ENCODE peak calls at places on chromosomes 12 and 14, in eight cellular contexts. Z is HFFc6, T is heart right ventricle, K is psoas muscle, X is WTC11, D is foreskin fibroblast, A is lower leg skin, I is BE2C. M is an unnamed sample.

GRCh38 chr12:72271741-72272661 is at the start of gene TRHDE:
- DNase-seq in D (peak), T (peak), I (peak), X (peak), K (peak), Z (peak), A (no peak), M (no peak)

GRCh38 chr14:71380271-71380670 is 473.0 kb downstream of the PCNX1 start:
- DNase-seq in X (no peak), T (no peak), A (no peak), K (no peak), D (no peak), Z (peak), I (no peak), M (no peak)

GRCh38 chr14:65252471-65253255 is 150.3 kb upstream of the MAX start:
- DNase-seq in T (no peak), K (no peak), A (peak), D (no peak), Z (peak), X (no peak), I (no peak), M (no peak)

GRCh38 chr14:69014829-69015259 is 35.7 kb upstream of the ACTN1 start:
- DNase-seq in Z (peak), T (no peak), A (no peak), D (no peak), K (no peak), X (no peak), I (no peak), M (no peak)

GRCh38 chr14:96164861-96165490 is 39.7 kb upstream of the BDKRB2 start:
- DNase-seq in T (no peak), A (peak), X (no peak), D (no peak), I (no peak), Z (no peak), K (no peak), M (no peak)

GRCh38 chr14:21185506-21185905 is 29.6 kb upstream of the OR5AU1 start:
- DNase-seq in K (no peak), A (no peak), T (no peak), Z (no peak), I (no peak), X (no peak), D (no peak), M (no peak)

GRCh38 chr12:52280319-52280795 is 5.9 kb downstream of the KRT86 start:
- DNase-seq in A (peak), K (peak), D (peak), Z (peak), T (no peak), I (no peak), X (no peak), M (peak)

GRCh38 chr12:117472983-117473382 is 111.6 kb upstream of the NOS1 start:
- DNase-seq in K (no peak), I (peak), A (no peak), T (no peak), D (no peak), Z (no peak), X (peak), M (no peak)

GRCh38 chr12:85920324-85920947 is 46.3 kb downstream of the NTS start:
- DNase-seq in I (no peak), A (no peak), T (no peak), Z (peak), X (no peak), K (no peak), D (no peak), M (no peak)

GRCh38 chr14:56963381-56963780 is 153.1 kb upstream of the OTX2 start:
- DNase-seq in A (no peak), T (no peak), I (no peak), K (no peak), Z (no peak), D (no peak), X (no peak), M (no peak)

GRCh38 chr12:16523570-16524331 is 82.2 kb downstream of the LMO3 start:
- DNase-seq in D (no peak), X (no peak), I (no peak), A (no peak), T (no peak), K (no peak), Z (no peak), M (no peak)

GRCh38 chr14:41297961-41298690 is 308.6 kb upstream of the LRFN5 start:
- DNase-seq in A (no peak), D (no peak), I (no peak), K (no peak), Z (no peak), X (no peak), T (no peak), M (no peak)

GRCh38 chr12:50297027-50297426 is 13.7 kb upstream of the LIMA1 start:
- DNase-seq in D (no peak), A (no peak), X (no peak), K (no peak), Z (no peak), I (no peak), T (no peak), M (no peak)

GRCh38 chr12:51884676-51885229 is 3.1 kb upstream of the ANKRD33 start:
- DNase-seq in X (no peak), Z (peak), D (peak), K (no peak), A (peak), I (no peak), T (no peak), M (no peak)

GRCh38 chr14:61308198-61308597 is 13.2 kb upstream of the PRKCH start:
- DNase-seq in A (no peak), D (no peak), Z (no peak), K (no peak), I (no peak), X (no peak), T (no peak), M (no peak)

GRCh38 chr12:120610560-120610959 is 29.4 kb upstream of the POP5 start:
- DNase-seq in D (no peak), T (no peak), X (no peak), Z (no peak), A (no peak), K (no peak), I (no peak), M (no peak)

GRCh38 chr14:64698899-64699298 is 5.3 kb upstream of the PLEKHG3 start:
- DNase-seq in A (peak), X (no peak), I (no peak), Z (no peak), D (no peak), K (no peak), T (no peak), M (no peak)

GRCh38 chr14:48398675-48399282 is 723.4 kb upstream of the MDGA2 start:
- DNase-seq in A (no peak), T (no peak), X (no peak), K (no peak), D (peak), I (peak), Z (peak), M (no peak)

GRCh38 chr12:127398026-127398715 is 868.8 kb upstream of the TMEM132C start:
- DNase-seq in K (no peak), I (no peak), Z (no peak), D (no peak), T (no peak), A (no peak), X (no peak), M (no peak)

GRCh38 chr12:48441122-48441521 is 31.2 kb upstream of the ANP32D start:
- DNase-seq in Z (no peak), I (no peak), T (no peak), A (no peak), X (no peak), D (no peak), K (no peak), M (no peak)

GRCh38 chr12:106195638-106196037 is 52.2 kb downstream of the CKAP4 start:
- DNase-seq in A (peak), Z (peak), X (no peak), I (no peak), T (peak), D (peak), K (peak), M (peak)

GRCh38 chr14:89304972-89305703 is 111.9 kb downstream of the FOXN3 start:
- DNase-seq in Z (peak), K (no peak), I (no peak), T (no peak), X (no peak), D (peak), A (no peak), M (no peak)

GRCh38 chr12:115920395-115921183 is 356.9 kb downstream of the MED13L start:
- DNase-seq in Z (peak), I (no peak), X (no peak), K (no peak), A (no peak), D (no peak), T (no peak), M (peak)

GRCh38 chr14:70907996-70908917 is 998 bp downstream of the PCNX1 start:
- DNase-seq in X (peak), D (no peak), Z (peak), A (peak), K (peak), I (peak), T (peak), M (no peak)

GRCh38 chr12:54479421-54479820 is 6.0 kb upstream of the GTSF1 start:
- DNase-seq in K (no peak), T (no peak), I (no peak), D (peak), X (no peak), Z (peak), A (no peak), M (peak)

GRCh38 chr14:24426912-24427536 is 2.4 kb downstream of the CBLN3 start:
- DNase-seq in Z (no peak), I (no peak), T (no peak), X (peak), K (no peak), A (no peak), D (no peak), M (no peak)

GRCh38 chr14:96363751-96364336 is 518 bp downstream of the GSKIP start:
- DNase-seq in D (peak), A (peak), X (peak), T (no peak), K (no peak), I (peak), Z (peak), M (no peak)

GRCh38 chr12:101455685-101456084 is 19.5 kb upstream of the SPIC start:
- DNase-seq in Z (no peak), I (no peak), K (no peak), A (no peak), D (no peak), X (no peak), T (no peak), M (no peak)

GRCh38 chr14:76929927-76930326 is 98.6 kb downstream of the IRF2BPL start:
- DNase-seq in Z (no peak), I (no peak), X (no peak), T (no peak), K (no peak), A (no peak), D (no peak), M (no peak)

GRCh38 chr12:109163150-109163549 is 46.8 kb downstream of the ACACB start:
- DNase-seq in D (no peak), X (no peak), T (no peak), Z (no peak), I (no peak), K (no peak), A (no peak), M (no peak)

GRCh38 chr12:102539651-102540553 is 59.5 kb upstream of the IGF1 start:
- DNase-seq in K (no peak), Z (peak), A (no peak), T (no peak), X (no peak), D (peak), I (no peak), M (peak)

GRCh38 chr14:105019861-105020814 is 745 bp downstream of the CDCA4 start:
- DNase-seq in T (peak), X (peak), D (no peak), A (no peak), K (no peak), I (peak), Z (no peak), M (no peak)

GRCh38 chr12:62847709-62848108 is 87.2 kb downstream of the PPM1H start:
- DNase-seq in A (no peak), I (no peak), D (no peak), T (no peak), X (no peak), Z (no peak), K (no peak), M (no peak)

GRCh38 chr14:69259176-69259530 is 805 bp upstream of the GALNT16 start:
- DNase-seq in D (no peak), T (no peak), Z (no peak), A (no peak), X (no peak), I (no peak), K (no peak), M (no peak)

GRCh38 chr12:112916270-112916669 is 9.5 kb downstream of the OAS1 start:
- DNase-seq in A (no peak), K (no peak), Z (no peak), T (no peak), I (no peak), X (no peak), D (peak), M (peak)

GRCh38 chr12:111642681-111643427 is 42.9 kb downstream of the BRAP start:
- DNase-seq in T (no peak), Z (no peak), I (no peak), K (no peak), A (no peak), X (no peak), D (no peak), M (no peak)

GRCh38 chr12:31009976-31010375 is 63.7 kb upstream of the DDX11 start:
- DNase-seq in K (no peak), X (no peak), D (no peak), Z (no peak), I (no peak), A (peak), T (no peak), M (no peak)

GRCh38 chr14:66709292-66709691 is 201.3 kb downstream of the GPHN start:
- DNase-seq in D (peak), I (no peak), Z (no peak), A (no peak), K (no peak), T (no peak), X (no peak), M (peak)

GRCh38 chr12:95615735-95616134 is 64.5 kb upstream of the USP44 start:
- DNase-seq in K (no peak), D (no peak), A (no peak), Z (no peak), X (no peak), I (no peak), T (no peak), M (no peak)

GRCh38 chr14:53850714-53851296 is 105.8 kb downstream of the BMP4 start:
- DNase-seq in T (no peak), X (no peak), Z (peak), A (no peak), D (peak), K (no peak), I (no peak), M (no peak)

DNA sequence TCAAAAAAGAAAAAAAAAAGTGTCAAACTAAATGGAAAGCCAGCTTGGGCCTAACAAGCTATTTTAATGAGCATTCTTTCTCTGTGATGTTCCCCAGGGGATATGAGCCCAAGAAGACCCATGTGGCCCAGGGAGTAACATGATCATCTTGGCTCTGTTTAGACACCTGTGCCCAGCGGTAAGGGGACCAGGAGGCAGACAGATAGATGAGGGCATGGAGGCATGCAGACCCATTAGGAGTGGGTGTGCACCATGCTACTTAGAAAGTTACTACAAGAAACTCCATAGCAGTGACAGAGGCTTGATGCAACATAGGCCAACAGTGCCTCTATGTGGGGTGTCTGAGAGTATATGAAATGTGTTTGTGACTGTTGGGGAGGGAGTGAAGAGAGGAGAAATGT is 3.1 kb upstream of the CREBL2 start:
- DNase-seq in T (no peak), X (no peak), Z (no peak), D (no peak), A (no peak), K (no peak), I (no peak), M (no peak)
- TF ChIP-seq CTCF in T (no peak), X (no peak), Z (no peak), D (no peak), A (no peak), K (no peak), I (peak), M (peak)

GRCh38 chr12:8078400-8078799 is 3.7 kb upstream of the NECAP1 start:
- DNase-seq in X (peak), K (no peak), Z (peak), A (no peak), D (peak), I (peak), T (no peak), M (peak)
- TF ChIP-seq CTCF in X (peak), K (peak), Z (peak), A (no peak), D (peak), I (peak), T (no peak), M (peak)

GRCh38 chr12:26854028-26854387 is 21.0 kb upstream of the ITPR2 start:
- DNase-seq in D (no peak), T (no peak), X (no peak), I (no peak), K (no peak), A (no peak), Z (no peak), M (no peak)
- TF ChIP-seq CTCF in D (no peak), T (no peak), X (no peak), I (no peak), K (no peak), A (no peak), Z (peak), M (no peak)

GRCh38 chr14:102095871-102096568 is 9.2 kb upstream of the HSP90AA1 start:
- DNase-seq in I (peak), D (no peak), X (no peak), T (no peak), Z (no peak), A (no peak), K (no peak), M (no peak)
- TF ChIP-seq CTCF in I (no peak), D (no peak), X (no peak), T (no peak), Z (no peak), A (no peak), K (no peak), M (no peak)

GRCh38 chr14:99780690-99781089 is 12.5 kb upstream of the EML1 start:
- DNase-seq in D (no peak), A (no peak), K (no peak), Z (no peak), X (no peak), I (no peak), T (no peak), M (no peak)

GRCh38 chr14:99779751-99780150 is 13.5 kb upstream of the EML1 start:
- DNase-seq in I (no peak), X (no peak), D (peak), T (no peak), A (no peak), K (no peak), Z (peak), M (no peak)

GRCh38 chr14:99784508-99784907 is 8.7 kb upstream of the EML1 start:
- DNase-seq in Z (no peak), D (no peak), X (no peak), T (no peak), I (no peak), K (no peak), A (peak), M (no peak)

GRCh38 chr14:99781091-99781490 is 12.1 kb upstream of the EML1 start:
- DNase-seq in X (no peak), I (no peak), D (no peak), Z (no peak), K (no peak), A (peak), T (no peak), M (no peak)

GRCh38 chr14:99781853-99782610 is 11.2 kb upstream of the EML1 start:
- DNase-seq in T (no peak), K (no peak), I (no peak), A (peak), Z (no peak), X (no peak), D (no peak), M (no peak)
- TF ChIP-seq CTCF in T (no peak), K (no peak), I (no peak), A (no peak), Z (no peak), X (no peak), D (no peak), M (no peak)

DNA sequence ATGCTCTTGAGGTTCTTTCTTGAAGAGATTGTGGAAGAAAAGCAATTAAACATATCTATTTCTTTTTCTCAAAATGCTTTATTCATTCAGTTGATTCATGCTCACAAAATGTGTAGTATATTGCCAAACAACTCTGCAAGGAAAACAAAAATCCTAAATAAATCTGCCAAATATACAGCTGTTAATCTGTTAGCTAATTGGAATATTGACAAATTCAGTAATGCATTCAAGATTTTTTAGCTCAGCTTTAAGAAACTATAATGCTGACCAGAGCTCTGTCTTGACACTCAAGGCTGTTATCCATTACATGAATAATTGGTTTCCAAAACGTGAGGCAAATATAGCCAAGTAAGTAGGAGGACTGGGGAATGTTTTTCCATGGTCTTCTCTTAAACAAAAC is 146.8 kb downstream of the TMTC2 start:
- DNase-seq in K (no peak), D (no peak), Z (no peak), A (no peak), I (no peak), T (no peak), X (no peak), M (no peak)
- TF ChIP-seq CTCF in K (no peak), D (no peak), Z (no peak), A (no peak), I (no peak), T (no peak), X (no peak), M (no peak)

M was measured in AG09309.